ENCODE peak calls at places on chromosomes 3 and 15, in five cellular contexts. Y is GM12878, D is HepG2, L is K562, A is H1. N is an unnamed sample.

GRCh38 chr15:100034191-100034590 is 301.0 kb upstream of the LYSMD4 start:
- DNase-seq in Y (no peak), D (no peak), L (no peak), A (no peak), N (no peak)

GRCh38 chr3:112303811-112304325 is 9.9 kb upstream of the SLC9C1 start:
- DNase-seq in Y (no peak), D (no peak), L (no peak), A (no peak), N (peak; percentile 53)

GRCh38 chr3:185250653-185251052 is 3.2 kb downstream of the EHHADH start:
- DNase-seq in Y (no peak), D (peak; percentile 53), L (no peak), A (no peak), N (no peak)

GRCh38 chr3:128456776-128457715 is 9.6 kb downstream of the DNAJB8 start:
- DNase-seq in Y (no peak), D (no peak), L (peak; percentile 87), A (no peak), N (peak; percentile 62)

GRCh38 chr3:37291275-37291700 is 116.9 kb upstream of the LRRFIP2 start:
- DNase-seq in Y (no peak), D (no peak), L (peak; percentile 71), A (no peak), N (no peak)

GRCh38 chr3:70982700-70983140 is 600.8 kb downstream of the FOXP1 start:
- DNase-seq in Y (peak; percentile 37), D (no peak), L (no peak), A (no peak), N (peak; percentile 54)

GRCh38 chr3:48847586-48848423 is at the start of gene PRKAR2A:
- DNase-seq in Y (peak; percentile 62), D (peak; percentile 73), L (peak; percentile 92), A (peak; percentile 41), N (peak; percentile 93)

GRCh38 chr3:149400645-149401044 is 23.2 kb upstream of the TM4SF1 start:
- DNase-seq in Y (no peak), D (no peak), L (no peak), A (no peak), N (no peak)

GRCh38 chr15:90870354-90871096 is 2.1 kb downstream of the FURIN start:
- DNase-seq in Y (no peak), D (no peak), L (no peak), A (no peak), N (peak; percentile 49)
- H3K4me1 ChIP-seq in Y (peaks cover 28% of the 10 kb centered on the region), D (peaks cover 82% of the 10 kb centered on the region), L (peaks cover 76% of the 10 kb centered on the region), A (peaks cover 28% of the 10 kb centered on the region), N (peaks cover 55% of the 10 kb centered on the region)

DNA sequence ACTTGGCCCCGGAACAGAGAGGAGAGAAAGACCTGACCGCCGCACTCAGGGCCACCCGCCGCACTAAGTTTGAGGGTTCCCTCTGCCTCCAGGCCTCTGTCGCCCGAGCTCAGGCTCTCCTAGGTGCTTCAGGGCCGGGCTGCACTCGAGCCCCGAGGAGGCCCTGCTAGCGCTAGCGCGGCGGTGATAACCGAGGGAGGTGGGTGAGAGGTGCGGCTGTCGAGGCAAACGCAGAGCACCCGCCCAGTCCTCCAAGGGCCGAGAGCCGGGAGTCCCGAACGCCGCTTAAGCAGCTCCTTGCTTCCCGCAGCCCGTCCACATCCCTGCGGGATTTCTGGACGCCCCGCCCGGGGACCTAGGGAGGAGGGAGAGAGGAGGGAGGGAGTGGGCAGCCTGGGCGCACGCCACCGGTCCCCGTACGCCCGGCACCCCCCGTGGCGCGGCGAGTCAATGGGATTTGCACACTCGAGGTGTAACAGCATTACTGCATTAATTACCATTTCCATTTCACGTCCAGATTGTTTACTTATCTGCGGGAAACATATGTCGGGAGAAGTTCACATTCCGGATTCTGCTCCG is 6.8 kb downstream of the SOX14 start:
- DNase-seq in Y (no peak), D (no peak), L (no peak), A (no peak), N (peak; percentile 69)
- TF ChIP-seq EZH2 in Y (peak; percentile 70), D (peak; percentile 18), L (no peak), A (peak; percentile 61), N (no peak)

DNA sequence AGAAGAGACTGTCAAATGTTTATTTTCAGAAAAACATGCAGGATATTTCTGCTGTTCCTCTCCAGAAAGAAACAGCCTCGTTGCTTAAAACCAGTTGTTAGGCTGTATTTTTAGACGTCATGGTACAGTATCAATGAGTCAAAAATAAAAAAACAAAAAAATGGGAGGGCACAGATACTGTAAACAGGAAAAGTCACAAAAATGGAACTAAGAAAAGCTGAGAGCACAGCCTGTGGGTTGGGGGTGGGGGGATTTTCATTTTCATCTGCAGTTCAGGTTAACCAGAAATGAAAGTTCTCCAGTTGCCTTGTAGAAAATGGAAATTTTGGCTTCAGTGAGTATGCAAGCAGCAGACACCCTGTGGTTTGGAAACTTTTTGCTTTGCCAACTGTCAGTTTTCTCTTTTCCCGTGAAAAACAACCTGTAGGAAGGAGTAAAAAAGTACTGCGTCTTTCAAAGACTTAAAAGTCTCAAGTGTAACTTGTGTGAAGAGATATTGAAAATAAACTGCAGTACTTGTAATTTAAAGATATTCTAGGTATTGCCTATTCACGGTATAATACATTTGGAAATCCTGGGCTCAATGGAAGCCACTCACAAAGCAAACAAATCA is 59.0 kb downstream of the FRMD4B start:
- DNase-seq in Y (peak; percentile 86), D (no peak), L (no peak), A (no peak), N (no peak)
- TF ChIP-seq CREB1 in Y (peak; percentile 81), D (no peak), L (no peak), A (no peak), N (no peak)

DNA sequence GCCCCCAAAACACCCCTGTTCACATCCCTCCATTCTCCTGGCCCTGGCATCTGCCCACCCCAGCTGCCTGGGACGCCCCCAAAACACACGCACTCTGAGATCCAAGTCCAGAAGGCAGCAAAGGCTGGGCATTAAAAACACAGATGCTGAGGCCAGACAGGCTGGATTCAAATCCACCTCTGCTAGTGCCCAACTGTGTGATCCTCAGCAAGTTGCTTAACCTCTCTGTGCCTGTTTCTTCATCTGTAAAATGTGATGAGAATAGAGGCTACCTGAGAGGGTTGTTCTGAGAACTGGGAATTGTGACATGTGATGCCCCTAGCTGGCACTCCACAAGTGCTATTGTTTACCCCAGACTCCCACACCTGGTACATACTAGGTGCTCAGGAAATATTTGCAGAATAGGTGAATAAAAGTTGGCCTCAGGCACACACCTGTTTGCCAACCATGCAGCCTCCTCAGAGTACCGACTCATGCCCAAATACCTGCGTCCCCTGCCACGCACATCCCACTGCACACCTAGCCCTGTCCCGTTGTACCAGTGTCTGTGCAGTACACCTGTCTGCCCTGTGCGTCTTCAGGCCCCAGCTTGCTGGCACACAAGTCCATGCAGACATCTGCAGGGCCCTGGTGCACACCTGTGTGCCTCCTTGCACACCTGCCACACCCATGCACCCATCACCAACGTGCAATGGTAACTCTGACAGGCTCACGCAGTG is 2.1 kb downstream of the PLXND1 start:
- DNase-seq in Y (no peak), D (no peak), L (no peak), A (no peak), N (no peak)
- H3K4me1 ChIP-seq in Y (no peaks in the 10 kb centered on the region), D (peaks cover 74% of the 10 kb centered on the region), L (peaks cover 75% of the 10 kb centered on the region), A (peaks cover 47% of the 10 kb centered on the region), N (peaks cover 55% of the 10 kb centered on the region)

DNA sequence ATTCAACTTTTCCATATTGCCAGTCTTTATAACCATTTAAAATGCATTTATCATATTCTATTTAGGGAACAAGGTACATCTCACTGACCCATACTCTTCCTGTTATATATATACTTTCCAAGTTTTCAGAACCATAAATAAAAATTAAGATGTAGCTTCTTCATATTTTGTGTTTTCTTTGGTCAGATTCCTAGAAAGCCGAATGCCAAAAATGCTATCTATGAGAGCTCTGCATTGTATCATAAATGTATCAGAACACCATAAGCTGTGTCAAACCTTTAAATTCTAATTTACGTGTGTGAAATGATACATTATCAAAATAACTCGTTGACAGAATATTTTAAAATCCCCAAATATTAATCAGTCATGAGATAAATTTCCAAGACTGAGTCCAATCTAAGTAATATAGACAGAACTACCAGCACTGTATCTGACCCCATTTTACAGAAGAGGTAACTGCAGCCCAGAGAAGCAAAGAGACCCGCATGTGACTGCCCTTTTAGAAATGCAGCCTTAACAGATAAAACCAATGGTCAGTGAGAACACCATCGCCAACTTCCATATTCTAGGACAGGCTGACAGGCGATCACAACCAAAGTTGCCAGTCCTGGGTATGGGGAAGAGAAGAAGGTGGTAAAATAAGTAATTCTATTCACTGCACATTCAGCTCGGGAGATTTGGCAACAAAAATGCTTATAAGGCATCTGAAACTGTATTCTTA is 16.2 kb upstream of the RPS17 start:
- DNase-seq in Y (no peak), D (no peak), L (no peak), A (no peak), N (no peak)
- TF ChIP-seq EZH2 in Y (no peak), D (no peak), L (no peak), A (no peak), N (no peak)

GRCh38 chr15:83205725-83206324 is 1.8 kb downstream of the HDGFL3 start:
- DNase-seq in Y (no peak), D (no peak), L (no peak), A (no peak), N (no peak)

GRCh38 chr15:83203543-83203942 is 4.1 kb downstream of the HDGFL3 start:
- DNase-seq in Y (no peak), D (no peak), L (no peak), A (no peak), N (no peak)

GRCh38 chr15:83206387-83206970 is 1.1 kb downstream of the HDGFL3 start:
- DNase-seq in Y (no peak), D (no peak), L (no peak), A (no peak), N (peak; percentile 35)

GRCh38 chr15:83206971-83207621 is 527 bp downstream of the HDGFL3 start:
- DNase-seq in Y (no peak), D (no peak), L (peak; percentile 57), A (no peak), N (peak; percentile 68)

DNA sequence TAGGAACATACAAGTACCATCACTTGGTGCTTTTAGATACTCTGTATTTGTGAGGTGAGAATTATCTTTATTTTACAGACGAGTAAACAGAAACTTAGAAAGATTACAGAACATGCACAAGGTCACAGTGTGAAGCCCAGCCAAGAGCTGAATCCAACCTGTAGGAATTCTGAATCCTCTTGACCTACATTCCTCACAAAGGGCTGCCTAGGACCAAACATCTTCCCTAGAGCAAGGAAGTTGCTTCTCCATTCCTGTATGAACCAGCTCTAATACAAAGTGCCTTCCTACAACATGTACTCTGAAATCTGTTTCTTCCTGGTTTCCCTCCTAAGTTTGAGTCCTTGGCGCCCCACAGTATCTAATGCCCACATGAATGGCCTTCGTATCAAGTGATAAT is 2.9 kb downstream of the HDGFL3 start:
- DNase-seq in Y (no peak), D (no peak), L (no peak), A (no peak), N (peak; percentile 71)
- TF ChIP-seq CREB1 in Y (no peak), D (no peak), L (no peak), A (no peak), N (no peak)

N was measured in GM23338.